ENCODE peak calls at places on chromosomes 6 and 20, in four cellular contexts. One of them, this sample, is unnamed.

GRCh38 chr6:134873500-134874388 is 76.2 kb downstream of the ALDH8A1 start:
- DNase-seq in PC-9: no peak
- DNase-seq in skeletal muscle cell: no peak
- DNase-seq in NCI-H187: no peak
- DNase-seq in this sample: no peak

GRCh38 chr6:87322304-87323212 is at the start of gene SMIM8:
- DNase-seq in NCI-H187: no peak
- DNase-seq in skeletal muscle cell: peak
- DNase-seq in PC-9: peak
- DNase-seq in this sample: peak

GRCh38 chr6:113104546-113105325 is 752.4 kb upstream of the MARCKS start:
- DNase-seq in NCI-H187: no peak
- DNase-seq in skeletal muscle cell: no peak
- DNase-seq in PC-9: no peak
- DNase-seq in this sample: no peak

GRCh38 chr6:53464942-53465460 is 79.9 kb downstream of the GCLC start:
- DNase-seq in NCI-H187: no peak
- DNase-seq in PC-9: peak
- DNase-seq in skeletal muscle cell: no peak
- DNase-seq in this sample: no peak

GRCh38 chr6:45721665-45722064 is 294.0 kb downstream of the CLIC5 start:
- DNase-seq in skeletal muscle cell: no peak
- DNase-seq in PC-9: no peak
- DNase-seq in NCI-H187: no peak
- DNase-seq in this sample: no peak

GRCh38 chr6:126063512-126064146 is 77.3 kb downstream of the TRMT11 start:
- DNase-seq in NCI-H187: no peak
- DNase-seq in PC-9: no peak
- DNase-seq in skeletal muscle cell: peak
- DNase-seq in this sample: peak

GRCh38 chr6:128516514-128516898 is 3.9 kb downstream of the PTPRK start:
- DNase-seq in PC-9: no peak
- DNase-seq in skeletal muscle cell: no peak
- DNase-seq in NCI-H187: no peak
- DNase-seq in this sample: no peak

GRCh38 chr20:24277196-24277595 is 192.2 kb upstream of the SYNDIG1 start:
- DNase-seq in PC-9: no peak
- DNase-seq in skeletal muscle cell: no peak
- DNase-seq in NCI-H187: no peak
- DNase-seq in this sample: no peak

GRCh38 chr6:11460001-11460668 is 77.4 kb upstream of the TMEM170B start:
- DNase-seq in skeletal muscle cell: no peak
- DNase-seq in PC-9: no peak
- DNase-seq in NCI-H187: no peak
- DNase-seq in this sample: no peak

GRCh38 chr6:43742285-43742684 is 27.7 kb upstream of the VEGFA start:
- DNase-seq in skeletal muscle cell: no peak
- DNase-seq in PC-9: no peak
- DNase-seq in NCI-H187: no peak
- DNase-seq in this sample: no peak

GRCh38 chr20:63381781-63382431 is 20.8 kb upstream of the CHRNA4 start:
- DNase-seq in PC-9: no peak
- DNase-seq in skeletal muscle cell: no peak
- DNase-seq in NCI-H187: no peak
- DNase-seq in this sample: no peak

GRCh38 chr6:56795852-56796532 is 153.3 kb upstream of the DST start:
- DNase-seq in PC-9: no peak
- DNase-seq in skeletal muscle cell: no peak
- DNase-seq in NCI-H187: no peak
- DNase-seq in this sample: no peak

GRCh38 chr6:116925088-116925794 is 48.2 kb downstream of the RFX6 start:
- DNase-seq in skeletal muscle cell: no peak
- DNase-seq in PC-9: no peak
- DNase-seq in NCI-H187: no peak
- DNase-seq in this sample: no peak

GRCh38 chr20:24684421-24684871 is 215.0 kb downstream of the SYNDIG1 start:
- DNase-seq in PC-9: no peak
- DNase-seq in NCI-H187: no peak
- DNase-seq in skeletal muscle cell: no peak
- DNase-seq in this sample: no peak

GRCh38 chr6:168060521-168060931 is 18.5 kb downstream of the FRMD1 start:
- DNase-seq in PC-9: no peak
- DNase-seq in skeletal muscle cell: peak
- DNase-seq in NCI-H187: no peak
- DNase-seq in this sample: peak

GRCh38 chr20:3071610-3072529 is at the start of gene OXT:
- DNase-seq in NCI-H187: no peak
- DNase-seq in skeletal muscle cell: no peak
- DNase-seq in PC-9: no peak
- DNase-seq in this sample: no peak

GRCh38 chr6:46933751-46934150 is 12.0 kb upstream of the ADGRF5 start:
- DNase-seq in PC-9: no peak
- DNase-seq in NCI-H187: no peak
- DNase-seq in skeletal muscle cell: no peak
- DNase-seq in this sample: no peak

GRCh38 chr6:63514488-63515173 is 57.6 kb upstream of the LOC128125822 start:
- DNase-seq in PC-9: no peak
- DNase-seq in NCI-H187: no peak
- DNase-seq in skeletal muscle cell: no peak
- DNase-seq in this sample: no peak

GRCh38 chr6:140541288-140541687 is 1166.8 kb upstream of the CITED2 start:
- DNase-seq in PC-9: no peak
- DNase-seq in NCI-H187: no peak
- DNase-seq in skeletal muscle cell: no peak
- DNase-seq in this sample: no peak

GRCh38 chr20:6993016-6993415 is 225.5 kb downstream of the BMP2 start:
- DNase-seq in PC-9: peak
- DNase-seq in NCI-H187: no peak
- DNase-seq in skeletal muscle cell: peak
- DNase-seq in this sample: no peak

GRCh38 chr6:138007014-138007472 is 100.2 kb downstream of the PERP start:
- DNase-seq in skeletal muscle cell: no peak
- DNase-seq in PC-9: peak
- DNase-seq in NCI-H187: no peak
- DNase-seq in this sample: no peak

GRCh38 chr6:21653902-21654301 is 60.4 kb downstream of the SOX4 start:
- DNase-seq in NCI-H187: no peak
- DNase-seq in skeletal muscle cell: no peak
- DNase-seq in PC-9: no peak
- DNase-seq in this sample: no peak

GRCh38 chr20:2470051-2470431 is 548 bp downstream of the SNRPB start:
- DNase-seq in NCI-H187: no peak
- DNase-seq in skeletal muscle cell: no peak
- DNase-seq in PC-9: peak
- DNase-seq in this sample: no peak

GRCh38 chr6:89311853-89312531 is 3.1 kb downstream of the GABRR2 start:
- DNase-seq in skeletal muscle cell: peak
- DNase-seq in PC-9: no peak
- DNase-seq in NCI-H187: no peak
- DNase-seq in this sample: peak

GRCh38 chr6:79031821-79032590 is 46.0 kb downstream of the PHIP start:
- DNase-seq in skeletal muscle cell: no peak
- DNase-seq in NCI-H187: no peak
- DNase-seq in PC-9: no peak
- DNase-seq in this sample: peak